ENCODE peak calls at places on chromosomes 2 and 18, in five cellular contexts. E is HepG2, C is K562, Z is IMR-90, V is SK-N-SH. Q is an unnamed sample.
A peak's percentile ranks its signal among the peaks of the same experiment; 100 is the strongest.

GRCh38 chr2:61432990-61433389 is 37.9 kb downstream of the USP34 start:
- DNase-seq in E (no peak), C (no peak), Z (no peak), V (no peak), Q (no peak)

GRCh38 chr2:190759749-190760213 is 110.9 kb downstream of the NAB1 start:
- DNase-seq in E (peak; percentile 49), C (no peak), Z (peak; percentile 87), V (no peak), Q (no peak)

GRCh38 chr18:72376256-72376655 is 167.9 kb downstream of the CBLN2 start:
- DNase-seq in E (no peak), C (no peak), Z (no peak), V (no peak), Q (no peak)

GRCh38 chr2:15337996-15338666 is 223.0 kb downstream of the NBAS start:
- DNase-seq in E (no peak), C (no peak), Z (no peak), V (no peak), Q (no peak)

GRCh38 chr18:55513199-55513598 is 74.8 kb downstream of the TCF4 start:
- DNase-seq in E (no peak), C (no peak), Z (no peak), V (no peak), Q (no peak)

GRCh38 chr18:12515550-12515949 is 107.8 kb downstream of the PRELID3A start:
- DNase-seq in E (no peak), C (no peak), Z (no peak), V (no peak), Q (no peak)

GRCh38 chr2:68687018-68687417 is 43.6 kb downstream of the PROKR1 start:
- DNase-seq in E (no peak), C (no peak), Z (no peak), V (no peak), Q (no peak)

GRCh38 chr2:96604104-96604503 is 34.0 kb downstream of the KANSL3 start:
- DNase-seq in E (peak; percentile 31), C (no peak), Z (no peak), V (no peak), Q (no peak)

GRCh38 chr18:8788503-8789429 is 83.4 kb downstream of the MTCL1 start:
- DNase-seq in E (no peak), C (no peak), Z (peak; percentile 49), V (no peak), Q (no peak)

GRCh38 chr2:44118257-44118656 is 50.4 kb upstream of the PPM1B start:
- DNase-seq in E (no peak), C (no peak), Z (peak; percentile 34), V (no peak), Q (no peak)

GRCh38 chr2:143161982-143162837 is 33.0 kb downstream of the ARHGAP15 start:
- DNase-seq in E (peak; percentile 49), C (no peak), Z (peak; percentile 58), V (peak; percentile 21), Q (no peak)

GRCh38 chr2:98568161-98568956 is 40.0 kb downstream of the COA5 start:
- DNase-seq in E (no peak), C (no peak), Z (peak; percentile 63), V (no peak), Q (no peak)

GRCh38 chr2:153870308-153870707 is 1.4 kb upstream of the GALNT13 start:
- DNase-seq in E (peak; percentile 45), C (no peak), Z (no peak), V (peak; percentile 32), Q (no peak)

GRCh38 chr2:24881158-24881557 is 38.9 kb downstream of the ADCY3 start:
- DNase-seq in E (no peak), C (no peak), Z (no peak), V (no peak), Q (no peak)

GRCh38 chr2:220090050-220090449 is 462.6 kb downstream of the SLC4A3 start:
- DNase-seq in E (no peak), C (no peak), Z (no peak), V (no peak), Q (no peak)

GRCh38 chr2:85861180-85861579 is 27.6 kb downstream of the ST3GAL5 start:
- DNase-seq in E (no peak), C (no peak), Z (no peak), V (no peak), Q (peak; percentile 55)

GRCh38 chr18:6719914-6720692 is 9.4 kb upstream of the ARHGAP28 start:
- DNase-seq in E (no peak), C (no peak), Z (no peak), V (no peak), Q (no peak)

GRCh38 chr2:29063646-29064372 is 10.5 kb downstream of the PCARE start:
- DNase-seq in E (no peak), C (no peak), Z (peak; percentile 68), V (no peak), Q (no peak)

GRCh38 chr2:152432206-152432653 is 97.3 kb downstream of the FMNL2 start:
- DNase-seq in E (peak; percentile 42), C (no peak), Z (peak; percentile 41), V (no peak), Q (no peak)

GRCh38 chr2:191051177-191051576 is 37.2 kb upstream of the STAT1 start:
- DNase-seq in E (no peak), C (no peak), Z (peak; percentile 55), V (no peak), Q (no peak)

GRCh38 chr2:232611559-232612218 is 21.7 kb upstream of the EFHD1 start:
- DNase-seq in E (peak; percentile 61), C (peak; percentile 71), Z (peak; percentile 54), V (peak; percentile 68), Q (no peak)

GRCh38 chr2:17620280-17620679 is 79.8 kb downstream of the VSNL1 start:
- DNase-seq in E (no peak), C (no peak), Z (peak; percentile 4), V (no peak), Q (no peak)

GRCh38 chr2:30041884-30042283 is 104.9 kb upstream of the YPEL5 start:
- DNase-seq in E (no peak), C (no peak), Z (no peak), V (no peak), Q (no peak)

GRCh38 chr2:239139101-239139500 is 261.7 kb downstream of the HDAC4 start:
- DNase-seq in E (no peak), C (no peak), Z (no peak), V (no peak), Q (no peak)

GRCh38 chr2:231590614-231591013 is 2.0 kb upstream of the TEX44 start:
- DNase-seq in E (no peak), C (no peak), Z (no peak), V (no peak), Q (no peak)

GRCh38 chr2:121289271-121289670 is 4.3 kb upstream of the TFCP2L1 start:
- DNase-seq in E (no peak), C (no peak), Z (no peak), V (no peak), Q (no peak)

GRCh38 chr2:12863937-12864336 is 147.2 kb downstream of the TRIB2 start:
- DNase-seq in E (no peak), C (no peak), Z (no peak), V (no peak), Q (no peak)

GRCh38 chr2:102114851-102115497 is 27.6 kb upstream of the IL1R1 start:
- DNase-seq in E (peak; percentile 61), C (no peak), Z (peak; percentile 68), V (no peak), Q (no peak)

GRCh38 chr2:170206246-170206645 is 28.3 kb downstream of the MYO3B start:
- DNase-seq in E (no peak), C (no peak), Z (no peak), V (no peak), Q (no peak)

GRCh38 chr18:11760498-11761158 is 71.6 kb downstream of the GNAL start:
- DNase-seq in E (no peak), C (no peak), Z (no peak), V (no peak), Q (no peak)

GRCh38 chr2:72137498-72138010 is 10.1 kb downstream of the CYP26B1 start:
- DNase-seq in E (peak; percentile 58), C (peak; percentile 89), Z (peak; percentile 18), V (peak; percentile 87), Q (no peak)

GRCh38 chr2:60551241-60552095 is 2.0 kb downstream of the BCL11A start:
- DNase-seq in E (no peak), C (no peak), Z (no peak), V (peak; percentile 62), Q (no peak)

GRCh38 chr2:176814274-176814673 is 398.3 kb upstream of the HNRNPA3 start:
- DNase-seq in E (no peak), C (no peak), Z (no peak), V (no peak), Q (no peak)

GRCh38 chr2:175037941-175038340 is 32.8 kb upstream of the CHN1 start:
- DNase-seq in E (no peak), C (no peak), Z (no peak), V (no peak), Q (no peak)
- TF ChIP-seq MXI1 in E (no peak), C (no peak), Z (no peak), V (no peak), Q (no peak)

GRCh38 chr2:196480653-196481322 is 158.7 kb upstream of the CCDC150 start:
- DNase-seq in E (no peak), C (no peak), Z (no peak), V (no peak), Q (no peak)
- TF ChIP-seq MXI1 in E (no peak), C (no peak), Z (no peak), V (no peak), Q (no peak)

DNA sequence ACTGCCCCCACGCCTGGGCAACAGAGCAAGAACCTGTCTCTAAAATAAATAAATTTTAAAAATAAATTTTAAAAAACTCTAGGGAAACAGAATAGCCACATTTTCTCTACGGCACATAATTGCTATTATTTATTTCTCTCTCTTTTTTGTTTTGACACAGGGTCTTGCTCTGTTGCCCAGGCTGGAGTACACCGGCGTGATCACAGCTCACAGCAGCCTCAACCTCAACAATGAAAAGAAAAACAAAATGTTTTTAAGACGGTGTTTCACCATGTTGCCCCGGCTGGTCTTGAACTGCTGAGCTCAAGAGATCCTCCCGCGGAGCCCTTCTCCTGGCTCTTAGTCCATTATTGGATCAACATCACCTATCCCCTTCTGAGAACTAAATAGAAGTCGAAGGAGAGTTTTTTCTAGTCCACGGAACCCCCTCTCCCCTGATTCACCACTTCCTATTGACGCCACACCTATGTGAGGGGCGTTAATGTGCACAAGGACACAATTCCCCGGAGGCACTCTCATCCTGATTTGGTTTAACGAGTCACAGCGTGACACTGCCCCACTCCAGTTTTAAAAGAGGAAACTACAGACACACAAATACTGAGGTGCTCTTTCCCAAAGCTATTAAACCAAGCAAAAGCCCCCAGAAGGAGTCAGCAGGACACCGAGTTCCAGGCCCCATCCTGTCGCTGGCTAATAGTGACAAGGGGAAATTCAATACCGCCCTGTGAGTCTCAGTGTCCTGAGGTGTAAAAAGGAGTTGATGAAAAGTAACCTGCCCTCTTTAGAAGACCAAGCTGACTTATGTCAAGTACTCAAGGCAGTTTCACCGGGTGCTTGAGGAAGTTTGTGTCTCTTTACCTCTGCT is 1.1 kb downstream of the NPC1 start:
- DNase-seq in E (peak; percentile 31), C (peak; percentile 41), Z (no peak), V (peak; percentile 25), Q (peak; percentile 28)
- TF ChIP-seq MXI1 in E (no peak), C (no peak), Z (no peak), V (no peak), Q (no peak)

DNA sequence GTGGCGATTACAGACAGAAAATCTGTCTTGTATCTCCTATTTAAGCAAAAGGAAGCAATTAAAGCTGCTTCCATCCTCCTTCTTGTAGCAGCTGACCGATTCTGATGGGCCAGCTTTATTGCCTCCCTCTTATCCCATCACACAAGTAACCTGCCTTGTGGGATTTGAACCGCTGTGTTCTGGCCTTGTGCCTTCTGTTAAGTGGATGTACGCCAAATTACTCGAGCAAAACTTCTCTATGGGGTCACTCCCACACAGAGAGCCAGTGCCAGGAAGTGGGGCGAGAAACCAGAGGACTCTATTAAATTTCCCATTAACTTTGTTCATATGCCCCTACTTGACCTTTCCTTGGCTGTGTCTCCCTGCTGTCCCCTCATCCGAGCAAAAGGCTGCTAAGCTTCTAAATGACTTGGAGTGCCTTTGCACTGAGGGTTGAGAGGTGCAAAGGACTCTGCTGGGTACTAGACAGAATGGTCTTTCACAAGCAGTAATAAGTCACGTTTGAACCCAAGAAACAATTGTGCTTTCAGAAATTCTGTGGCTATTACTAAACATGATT is 672.5 kb downstream of the MBD2 start:
- DNase-seq in E (no peak), C (no peak), Z (no peak), V (no peak), Q (no peak)
- TF ChIP-seq MXI1 in E (no peak), C (no peak), Z (no peak), V (no peak), Q (no peak)